ENCODE peak calls at places on chromosome 3, in four cellular contexts. F, J, H and Q are unnamed samples.

GRCh38 chr3:76501315-76501714 is 538.6 kb upstream of the ROBO2 start:
- DNase-seq in J (no peak), F (no peak), H (no peak), Q (no peak)

GRCh38 chr3:127750226-127751031 is 71.9 kb downstream of the MGLL start:
- DNase-seq in F (no peak), H (no peak), J (peak; percentile 82), Q (no peak)

GRCh38 chr3:42876401-42876800 is 722 bp upstream of the CYP8B1 start:
- DNase-seq in J (no peak), H (no peak), F (no peak), Q (no peak)

GRCh38 chr3:112132975-112133448 is at the start of gene GCSAM:
- DNase-seq in H (no peak), J (peak; percentile 81), F (peak; percentile 56), Q (no peak)

GRCh38 chr3:10520118-10520517 is 14.7 kb upstream of the ATP2B2 start:
- DNase-seq in H (no peak), F (no peak), J (no peak), Q (no peak)

GRCh38 chr3:130548356-130548755 is 31.4 kb downstream of the COL6A6 start:
- DNase-seq in J (no peak), H (no peak), F (no peak), Q (no peak)

GRCh38 chr3:127953636-127954035 is 38.6 kb downstream of the KBTBD12 start:
- DNase-seq in F (no peak), J (no peak), H (no peak), Q (no peak)

GRCh38 chr3:11290743-11291680 is 18.8 kb downstream of the ATG7 start:
- DNase-seq in J (peak; percentile 17), H (no peak), F (no peak), Q (no peak)

GRCh38 chr3:36964827-36965226 is 20.0 kb upstream of the TRANK1 start:
- DNase-seq in J (no peak), F (no peak), H (no peak), Q (no peak)

GRCh38 chr3:105152987-105153386 is 213.7 kb upstream of the ALCAM start:
- DNase-seq in J (no peak), F (no peak), H (no peak), Q (no peak)

GRCh38 chr3:12643724-12644123 is 20.2 kb downstream of the RAF1 start:
- DNase-seq in F (no peak), H (no peak), J (no peak), Q (no peak)

GRCh38 chr3:97510795-97511194 is 253.8 kb upstream of the ARL6 start:
- DNase-seq in H (no peak), J (no peak), F (peak; percentile 41), Q (no peak)

GRCh38 chr3:8854656-8855055 is 85.2 kb upstream of the OXTR start:
- DNase-seq in J (no peak), H (no peak), F (no peak), Q (no peak)

GRCh38 chr3:115275897-115276296 is 128.8 kb upstream of the ZBTB20 start:
- DNase-seq in F (no peak), H (no peak), J (no peak), Q (no peak)

GRCh38 chr3:49998326-49998725 is 58.4 kb downstream of the RBM6 start:
- DNase-seq in H (no peak), F (no peak), J (no peak), Q (no peak)

GRCh38 chr3:39812537-39812936 is 3.1 kb downstream of the MYRIP start:
- DNase-seq in J (no peak), H (no peak), F (peak; percentile 71), Q (no peak)

GRCh38 chr3:42778644-42779043 is 5.6 kb upstream of the CCDC13 start:
- DNase-seq in F (no peak), H (no peak), J (no peak), Q (no peak)

GRCh38 chr3:52322466-52322865 is 6.3 kb downstream of the DNAH1 start:
- DNase-seq in J (no peak), H (no peak), F (no peak), Q (no peak)

GRCh38 chr3:46484911-46485696 is 12.7 kb upstream of the RTP3 start:
- DNase-seq in H (no peak), J (no peak), F (peak; percentile 59), Q (no peak)

GRCh38 chr3:38837358-38837757 is 21.3 kb upstream of the SCN10A start:
- DNase-seq in H (no peak), F (no peak), J (no peak), Q (no peak)

GRCh38 chr3:100002599-100003350 is 111.5 kb downstream of the FILIP1L start:
- DNase-seq in F (peak; percentile 47), J (no peak), H (no peak), Q (no peak)

GRCh38 chr3:31235062-31235704 is 297.5 kb upstream of the STT3B start:
- DNase-seq in H (no peak), J (no peak), F (no peak), Q (no peak)

GRCh38 chr3:73228425-73228824 is 167.0 kb downstream of the EBLN2 start:
- DNase-seq in H (no peak), F (no peak), J (no peak), Q (no peak)

GRCh38 chr3:14461748-14462324 is 59.4 kb downstream of the SLC6A6 start:
- DNase-seq in J (no peak), H (peak; percentile 24), F (peak; percentile 73), Q (peak; percentile 28)

GRCh38 chr3:49805884-49806701 is 3.0 kb downstream of the INKA1 start:
- DNase-seq in J (peak; percentile 44), H (no peak), F (no peak), Q (peak; percentile 46)

GRCh38 chr3:29335438-29335837 is 54.6 kb downstream of the RBMS3 start:
- DNase-seq in F (peak; percentile 61), H (no peak), J (no peak), Q (peak; percentile 17)

GRCh38 chr3:127734754-127735473 is 62.2 kb downstream of the ABTB1 start:
- DNase-seq in F (peak; percentile 41), J (no peak), H (no peak), Q (no peak)

GRCh38 chr3:63970596-63971468 is 52.5 kb downstream of the PSMD6 start:
- DNase-seq in H (no peak), J (no peak), F (peak; percentile 39), Q (peak; percentile 26)